ENCODE peak calls at places on chromosomes 13 and 19, in four cellular contexts. S, J, C and D are unnamed samples.

GRCh38 chr13:31781064-31781463 is 41.7 kb downstream of the RXFP2 start:
- DNase-seq in S (peak), J (no peak), C (no peak), D (peak)

GRCh38 chr19:51259348-51260245 is 8.7 kb downstream of the SIGLECL1 start:
- DNase-seq in S (peak), J (no peak), C (no peak), D (peak)

GRCh38 chr19:1469936-1470863 is 8.8 kb downstream of the C19orf25 start:
- DNase-seq in S (no peak), J (no peak), C (peak), D (peak)

GRCh38 chr19:46856062-46857022 is 4.5 kb upstream of the ARHGAP35 start:
- DNase-seq in S (peak), J (peak), C (peak), D (peak)

GRCh38 chr19:43596842-43597461 is 557 bp downstream of the ZNF576 start:
- DNase-seq in S (no peak), J (no peak), C (no peak), D (no peak)

GRCh38 chr19:1567848-1568227 is 287 bp downstream of the MEX3D start:
- DNase-seq in S (no peak), J (no peak), C (no peak), D (no peak)

GRCh38 chr19:49793561-49793840 is 19.6 kb downstream of the FUZ start:
- DNase-seq in S (peak), J (no peak), C (no peak), D (peak)

GRCh38 chr13:112887557-112887991 is 81.4 kb upstream of the MCF2L start:
- DNase-seq in S (no peak), J (no peak), C (no peak), D (no peak)

GRCh38 chr13:24652346-24652745 is 27.9 kb upstream of the ATP12A start:
- DNase-seq in S (no peak), J (no peak), C (no peak), D (no peak)

GRCh38 chr13:38519229-38519910 is 167.5 kb upstream of the FREM2 start:
- DNase-seq in S (no peak), J (no peak), C (no peak), D (no peak)

GRCh38 chr19:11014403-11014911 is 53.6 kb downstream of the SMARCA4 start:
- DNase-seq in S (no peak), J (no peak), C (no peak), D (no peak)

GRCh38 chr19:7194566-7194965 is 99.6 kb downstream of the INSR start:
- DNase-seq in S (no peak), J (no peak), C (no peak), D (no peak)

GRCh38 chr13:97111705-97112104 is 110.4 kb upstream of the MBNL2 start:
- DNase-seq in S (no peak), J (no peak), C (no peak), D (no peak)

GRCh38 chr19:46413262-46414031 is at the start of gene CCDC8:
- DNase-seq in S (peak), J (no peak), C (no peak), D (peak)

GRCh38 chr19:51226068-51226467 is 1.2 kb downstream of the CD33 start:
- DNase-seq in S (no peak), J (no peak), C (no peak), D (no peak)

GRCh38 chr19:10952809-10953208 is 8.0 kb upstream of the SMARCA4 start:
- DNase-seq in S (no peak), J (no peak), C (no peak), D (no peak)

GRCh38 chr13:40662866-40663265 is 3.6 kb downstream of the FOXO1 start:
- DNase-seq in S (no peak), J (no peak), C (no peak), D (no peak)

GRCh38 chr13:66634384-66634783 is 595.8 kb downstream of the PCDH9 start:
- DNase-seq in S (no peak), J (no peak), C (no peak), D (peak)

GRCh38 chr19:45161715-45162463 is 1.1 kb upstream of the NKPD1 start:
- DNase-seq in S (peak), J (no peak), C (no peak), D (no peak)

GRCh38 chr13:107854880-107855279 is 360.5 kb downstream of the LIG4 start:
- DNase-seq in S (no peak), J (no peak), C (no peak), D (no peak)

GRCh38 chr19:10936661-10937084 is 8.1 kb downstream of the TIMM29 start:
- DNase-seq in S (peak), J (no peak), C (peak), D (peak)

GRCh38 chr19:47765522-47766358 is 12.8 kb upstream of the SELENOW start:
- DNase-seq in S (peak), J (no peak), C (no peak), D (peak)

GRCh38 chr13:32883501-32883900 is 132.7 kb upstream of the KL start:
- DNase-seq in S (peak), J (no peak), C (no peak), D (peak)

GRCh38 chr19:48780684-48781391 is 25.5 kb downstream of the FGF21 start:
- DNase-seq in S (peak), J (no peak), C (no peak), D (peak)

GRCh38 chr13:27296496-27296895 is 25.9 kb downstream of the RASL11A start:
- DNase-seq in S (no peak), J (no peak), C (no peak), D (no peak)

GRCh38 chr13:32381539-32381938 is 46.4 kb downstream of the N4BP2L1 start:
- DNase-seq in S (peak), J (no peak), C (peak), D (peak)

GRCh38 chr13:38826182-38826813 is 139.4 kb downstream of the FREM2 start:
- DNase-seq in S (no peak), J (no peak), C (no peak), D (no peak)

GRCh38 chr13:50268500-50268899 is 253.3 kb downstream of the KCNRG start:
- DNase-seq in S (peak), J (no peak), C (no peak), D (no peak)

GRCh38 chr13:90702050-90702449 is 645.4 kb upstream of the MIR17HG start:
- DNase-seq in S (no peak), J (no peak), C (no peak), D (no peak)

GRCh38 chr19:8530061-8530679 is 16.2 kb upstream of the ZNF414 start:
- DNase-seq in S (no peak), J (no peak), C (no peak), D (no peak)

GRCh38 chr13:94233401-94233800 is 246.1 kb downstream of the DCT start:
- DNase-seq in S (peak), J (peak), C (no peak), D (peak)

GRCh38 chr13:113209880-113210421 is 538 bp downstream of the CUL4A start:
- DNase-seq in S (peak), J (no peak), C (peak), D (peak)

GRCh38 chr19:6678690-6679109 is 8.7 kb upstream of the TNFSF14 start:
- DNase-seq in S (peak), J (no peak), C (no peak), D (no peak)

GRCh38 chr13:110275931-110276552 is 30.9 kb downstream of the COL4A1 start:
- DNase-seq in S (peak), J (no peak), C (no peak), D (peak)

GRCh38 chr19:56333506-56333905 is 18.9 kb upstream of the ZSCAN5A start:
- DNase-seq in S (peak), J (no peak), C (no peak), D (peak)

GRCh38 chr19:35170359-35171061 is 16.0 kb downstream of the FXYD5 start:
- DNase-seq in S (peak), J (no peak), C (no peak), D (no peak)

GRCh38 chr13:45700971-45701900 is 884 bp upstream of the CBY2 start:
- DNase-seq in S (no peak), J (no peak), C (no peak), D (no peak)
- TF ChIP-seq CTCF in S (no peak), J (no peak), C (no peak), D (no peak)

DNA sequence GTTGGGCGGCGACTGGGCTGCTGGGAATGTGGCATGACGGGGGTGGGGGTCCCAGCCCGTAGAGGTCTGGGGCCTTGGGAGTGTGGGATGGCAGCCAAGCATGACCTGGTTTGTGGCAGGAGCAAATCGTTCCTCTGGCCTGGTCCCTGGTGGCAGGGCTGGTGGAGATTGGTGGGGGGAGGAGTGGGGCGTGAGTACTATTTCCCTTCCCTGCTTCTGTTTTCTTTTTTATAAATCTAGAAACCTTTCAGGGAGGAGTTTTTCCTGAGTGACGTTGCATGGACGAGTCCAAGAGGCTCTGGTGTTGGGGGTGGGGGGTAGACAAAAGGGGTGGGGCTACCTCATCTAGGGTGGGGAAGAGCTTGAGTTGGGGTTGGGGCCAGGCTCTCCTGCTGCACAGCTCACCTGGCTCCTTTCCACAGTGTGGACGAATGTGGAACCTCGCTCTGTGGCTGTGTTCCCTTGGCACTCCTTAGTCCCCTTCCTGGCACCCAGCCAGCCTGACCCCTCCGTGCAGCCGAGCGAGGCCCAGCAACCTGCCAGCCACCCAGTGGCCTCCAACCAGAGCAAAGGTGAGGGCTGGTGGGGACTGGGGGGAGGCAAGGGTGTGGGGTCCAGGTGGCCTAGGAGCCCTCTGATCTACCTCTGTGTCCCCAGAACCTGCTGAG is 15.4 kb upstream of the PRR19 start:
- DNase-seq in S (peak), J (no peak), C (no peak), D (peak)
- H3K4me3 ChIP-seq in S (no peak), J (no peak), C (no peak), D (no peak)

GRCh38 chr19:12948597-12949362 is 3.1 kb downstream of the RAD23A start:
- DNase-seq in S (no peak), J (no peak), C (no peak), D (no peak)
- TF ChIP-seq CTCF in S (no peak), J (no peak), C (no peak), D (no peak)

GRCh38 chr19:32351807-32352630 is 6.6 kb downstream of the ZNF507 start:
- DNase-seq in S (peak), J (no peak), C (no peak), D (peak)

GRCh38 chr19:32346901-32347300 is 1.5 kb downstream of the ZNF507 start:
- DNase-seq in S (no peak), J (no peak), C (no peak), D (no peak)

GRCh38 chr19:32354345-32354744 is 8.9 kb downstream of the ZNF507 start:
- DNase-seq in S (no peak), J (no peak), C (no peak), D (no peak)

GRCh38 chr19:32349724-32350475 is 4.5 kb downstream of the ZNF507 start:
- DNase-seq in S (peak), J (no peak), C (no peak), D (no peak)

DNA sequence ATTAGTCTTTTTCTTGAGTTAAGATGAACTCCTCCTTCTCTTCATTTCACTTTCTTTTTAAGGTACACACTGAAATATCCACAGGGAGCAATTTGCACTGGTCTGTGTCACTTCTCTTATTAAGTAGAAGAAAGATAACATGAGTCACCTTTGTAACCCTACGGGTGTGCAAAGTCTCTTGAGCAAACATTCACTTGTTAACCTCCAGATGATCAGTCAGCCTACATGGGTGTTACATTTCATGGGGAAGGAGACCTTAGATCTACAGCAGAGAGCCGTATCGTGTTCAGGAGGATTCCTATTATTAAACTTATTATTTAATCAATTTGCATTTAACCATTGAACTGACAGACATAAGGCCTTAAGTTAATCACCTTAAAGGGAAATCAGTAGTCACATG is 5.1 kb downstream of the ZNF507 start:
- DNase-seq in S (peak), J (no peak), C (no peak), D (no peak)
- H3K4me3 ChIP-seq in S (no peak), J (no peak), C (no peak), D (no peak)

DNA sequence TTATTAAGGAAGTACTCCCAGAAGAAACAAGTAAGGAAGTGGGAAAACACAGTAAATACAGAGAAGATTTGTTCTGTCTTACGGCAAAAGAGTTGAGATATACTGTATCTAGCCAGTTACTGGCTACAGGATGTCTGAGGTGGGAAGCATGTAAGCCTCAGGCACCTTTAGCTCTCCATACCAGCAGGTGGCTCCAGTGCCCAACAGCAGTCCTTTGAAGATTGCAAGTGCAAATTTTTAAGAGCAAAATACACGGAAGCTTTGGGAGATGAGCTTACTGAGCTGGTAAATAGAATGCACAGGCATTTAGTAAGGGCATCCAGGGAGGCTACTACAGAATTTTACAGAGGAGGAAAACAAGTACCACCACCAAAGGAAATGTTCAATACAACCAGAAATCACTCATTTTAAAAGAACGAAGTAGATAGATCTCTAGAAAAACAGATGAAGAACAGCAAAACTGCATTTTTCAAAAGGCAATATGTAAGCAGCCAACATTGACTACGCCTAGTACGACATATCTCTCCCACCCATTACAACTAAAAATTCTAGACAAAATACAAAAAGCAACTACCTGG is 57.9 kb upstream of the VSTM2B start:
- DNase-seq in S (peak), J (peak), C (no peak), D (peak)
- TF ChIP-seq CTCF in S (peak), J (peak), C (no peak), D (peak)

GRCh38 chr19:33621065-33621785 is 528 bp upstream of the CHST8 start:
- DNase-seq in S (no peak), J (no peak), C (no peak), D (no peak)

GRCh38 chr19:33624586-33625153 is 2.9 kb downstream of the CHST8 start:
- DNase-seq in S (no peak), J (no peak), C (no peak), D (no peak)

GRCh38 chr19:33621811-33622504 is at the start of gene CHST8:
- DNase-seq in S (peak), J (no peak), C (no peak), D (peak)

GRCh38 chr19:33622505-33622808 is 704 bp downstream of the CHST8 start:
- DNase-seq in S (no peak), J (no peak), C (no peak), D (no peak)

GRCh38 chr19:33622809-33623511 is 1.2 kb downstream of the CHST8 start:
- DNase-seq in S (no peak), J (no peak), C (no peak), D (no peak)
- H3K4me3 ChIP-seq in S (no peak), J (peak), C (no peak), D (no peak)

DNA sequence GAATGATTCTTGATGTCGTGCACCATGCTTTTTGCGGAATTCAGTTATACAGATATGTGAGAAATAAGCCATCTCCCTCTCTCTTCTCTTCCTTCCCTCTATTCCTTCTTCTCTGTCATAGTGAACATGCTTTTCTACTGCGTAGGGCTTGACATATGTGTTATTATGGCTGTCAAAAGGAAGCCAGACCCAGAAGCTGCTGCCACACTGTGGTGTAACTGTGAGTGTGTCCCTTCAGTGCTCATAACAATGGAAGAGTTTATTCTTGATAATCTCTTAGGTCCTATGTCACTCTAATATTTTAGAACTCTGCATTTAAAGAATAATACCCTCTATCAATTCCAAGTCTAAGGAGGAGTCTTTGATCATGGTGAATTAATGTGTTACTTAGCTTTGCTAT is 208.9 kb upstream of the TMTC4 start:
- DNase-seq in S (no peak), J (no peak), C (no peak), D (no peak)
- TF ChIP-seq CTCF in S (no peak), J (peak), C (no peak), D (no peak)